ENCODE peak calls at places on chromosomes 3 and 15, in five cellular contexts. F is left ventricle myocardium superior, L is frontal cortex, E is psoas muscle, P is activated T-helper 1 cell treated with Interleukin-2 at 50 U/mL for 16 hours. K is an unnamed sample.

GRCh38 chr3:181660337-181660736 is 51.4 kb upstream of the SOX2 start:
- DNase-seq in F (no peak), L (no peak), E (no peak), P (no peak), K (no peak)

GRCh38 chr3:98763076-98763475 is at the start of gene ST3GAL6:
- DNase-seq in F (no peak), L (no peak), E (no peak), P (no peak), K (peak; percentile 35)

GRCh38 chr15:48627260-48627969 is 18.1 kb downstream of the FBN1 start:
- DNase-seq in F (no peak), L (no peak), E (no peak), P (no peak), K (no peak)

GRCh38 chr3:143361589-143361988 is 242.0 kb downstream of the CHST2 start:
- DNase-seq in F (no peak), L (no peak), E (no peak), P (no peak), K (no peak)

GRCh38 chr3:5058463-5058862 is 63.6 kb upstream of the ARL8B start:
- DNase-seq in F (no peak), L (no peak), E (no peak), P (no peak), K (no peak)

GRCh38 chr3:78986702-78987101 is 781.1 kb downstream of the ROBO1 start:
- DNase-seq in F (no peak), L (no peak), E (no peak), P (no peak), K (no peak)

GRCh38 chr3:114848087-114848486 is 299.0 kb downstream of the ZBTB20 start:
- DNase-seq in F (no peak), L (peak; percentile 8), E (no peak), P (no peak), K (no peak)

GRCh38 chr3:154898916-154899315 is 181.2 kb upstream of the MME start:
- DNase-seq in F (no peak), L (no peak), E (no peak), P (no peak), K (no peak)

GRCh38 chr3:120274739-120275167 is 10.3 kb downstream of the GPR156 start:
- DNase-seq in F (peak; percentile 44), L (no peak), E (no peak), P (no peak), K (peak; percentile 13)

GRCh38 chr3:152198655-152199054 is 70.1 kb upstream of the MBNL1 start:
- DNase-seq in F (no peak), L (no peak), E (no peak), P (no peak), K (no peak)

GRCh38 chr15:40266828-40267304 is 16.0 kb downstream of the ANKRD63 start:
- DNase-seq in F (no peak), L (no peak), E (no peak), P (no peak), K (no peak)

GRCh38 chr3:12518266-12519028 is 26.9 kb downstream of the MKRN2OS start:
- DNase-seq in F (peak; percentile 42), L (no peak), E (no peak), P (no peak), K (no peak)

GRCh38 chr15:100596792-100597191 is 5.2 kb downstream of the LINS1 start:
- DNase-seq in F (no peak), L (no peak), E (no peak), P (peak; percentile 81), K (no peak)

GRCh38 chr15:95626501-95627361 is 703.8 kb upstream of the NR2F2 start:
- DNase-seq in F (no peak), L (no peak), E (no peak), P (no peak), K (no peak)

GRCh38 chr3:174072675-174073074 is 675.1 kb downstream of the NLGN1 start:
- DNase-seq in F (no peak), L (no peak), E (no peak), P (no peak), K (no peak)

GRCh38 chr15:85831415-85832113 is 36.8 kb upstream of the KLHL25 start:
- DNase-seq in F (peak; percentile 74), L (peak; percentile 54), E (peak; percentile 56), P (no peak), K (peak; percentile 58)

GRCh38 chr3:132253262-132253878 is 63.8 kb upstream of the ACP3 start:
- DNase-seq in F (no peak), L (peak; percentile 17), E (no peak), P (no peak), K (no peak)